ENCODE peak calls at places on chromosomes 6 and 20, in seven cellular contexts. Y is HEK293T; L is retinal pigment epithelial cell; I is activated CD4-positive, alpha-beta T cell treated with anti-CD3 and anti-CD28 coated beads for 24 hours; U is occipital lobe; V is GM06990; K is A549. D is an unnamed sample.

GRCh38 chr6:167827062-167827587 is 414 bp downstream of the AFDN start:
- DNase-seq in U (no peak), Y (peak), K (no peak), I (no peak), V (no peak), L (no peak), D (no peak)

GRCh38 chr6:52415917-52416628 is 4.1 kb upstream of the EFHC1 start:
- DNase-seq in K (no peak), Y (no peak), V (no peak), I (no peak), U (no peak), L (no peak), D (no peak)

GRCh38 chr6:90284236-90284744 is 12.4 kb downstream of the BACH2 start:
- DNase-seq in L (peak), I (peak), K (peak), V (no peak), Y (peak), U (no peak), D (no peak)

GRCh38 chr20:6178537-6178936 is 55.7 kb upstream of the FERMT1 start:
- DNase-seq in U (no peak), K (no peak), L (peak), I (no peak), V (no peak), Y (no peak), D (no peak)

GRCh38 chr6:7505196-7505699 is 36.2 kb upstream of the DSP start:
- DNase-seq in I (no peak), L (peak), K (peak), V (no peak), U (peak), Y (peak), D (peak)

GRCh38 chr20:10219452-10219791 is 792 bp downstream of the SNAP25 start:
- DNase-seq in V (peak), K (peak), L (no peak), U (peak), Y (peak), I (peak), D (peak)

GRCh38 chr6:7132398-7132797 is 24.6 kb downstream of the RREB1 start:
- DNase-seq in Y (no peak), V (no peak), K (no peak), L (no peak), U (no peak), I (no peak), D (no peak)

GRCh38 chr20:17358854-17359253 is 132.0 kb downstream of the PCSK2 start:
- DNase-seq in L (no peak), I (no peak), K (no peak), Y (no peak), U (no peak), V (no peak), D (no peak)

GRCh38 chr20:64057628-64058498 is 5.1 kb upstream of the TCEA2 start:
- DNase-seq in U (no peak), L (no peak), V (peak), I (peak), Y (peak), K (peak), D (peak)

GRCh38 chr6:70673601-70674000 is 5.9 kb downstream of the SMAP1 start:
- DNase-seq in U (no peak), V (no peak), L (no peak), K (no peak), Y (no peak), I (no peak), D (no peak)

GRCh38 chr20:13877789-13878188 is 93.0 kb downstream of the NDUFAF5 start:
- DNase-seq in Y (no peak), I (no peak), U (no peak), V (no peak), L (no peak), K (no peak), D (no peak)

GRCh38 chr20:51750037-51750769 is 18.0 kb downstream of the ATP9A start:
- DNase-seq in Y (no peak), L (peak), I (peak), K (peak), V (no peak), U (peak), D (peak)

GRCh38 chr6:110357298-110357695 is 852 bp downstream of the METTL24 start:
- DNase-seq in I (no peak), K (no peak), Y (no peak), U (no peak), V (no peak), L (no peak), D (no peak)

GRCh38 chr20:24098886-24099285 is 110.3 kb upstream of the GGTLC1 start:
- DNase-seq in V (no peak), L (no peak), U (peak), K (no peak), I (no peak), Y (no peak), D (no peak)

GRCh38 chr6:132224943-132225342 is 176.3 kb downstream of the MOXD1 start:
- DNase-seq in K (no peak), V (no peak), L (no peak), U (no peak), Y (no peak), I (no peak), D (no peak)

GRCh38 chr20:3808141-3808479 is 12.0 kb downstream of the CDC25B start:
- DNase-seq in K (peak), V (no peak), I (no peak), L (peak), Y (no peak), U (peak), D (peak)

GRCh38 chr6:5181494-5182287 is 79.1 kb downstream of the LYRM4 start:
- DNase-seq in I (no peak), L (no peak), V (no peak), U (no peak), Y (no peak), K (no peak), D (no peak)

GRCh38 chr6:168939771-168940170 is 313.9 kb downstream of the THBS2 start:
- DNase-seq in K (no peak), Y (no peak), L (peak), U (no peak), V (no peak), I (no peak), D (no peak)

GRCh38 chr6:126040826-126041225 is 54.5 kb downstream of the TRMT11 start:
- DNase-seq in U (no peak), Y (no peak), K (peak), I (no peak), L (no peak), V (no peak), D (no peak)

GRCh38 chr6:28979679-28980078 is 25.4 kb downstream of the ZNF311 start:
- DNase-seq in V (no peak), I (no peak), K (no peak), Y (no peak), U (no peak), L (no peak), D (no peak)

GRCh38 chr20:42721923-42722322 is 467.8 kb downstream of the PTPRT start:
- DNase-seq in K (no peak), L (no peak), I (no peak), U (no peak), Y (no peak), V (no peak), D (no peak)

GRCh38 chr20:7174554-7174953 is 407.1 kb downstream of the BMP2 start:
- DNase-seq in K (no peak), U (no peak), L (no peak), V (no peak), I (no peak), Y (no peak), D (no peak)

GRCh38 chr20:14583413-14583812 is 246.0 kb upstream of the FLRT3 start:
- DNase-seq in V (no peak), U (no peak), L (no peak), K (peak), Y (no peak), I (no peak), D (no peak)

GRCh38 chr6:33812669-33813068 is 8.9 kb upstream of the MLN start:
- DNase-seq in I (no peak), U (no peak), K (peak), V (peak), Y (peak), L (peak), D (no peak)

GRCh38 chr6:36642913-36643817 is 35.3 kb upstream of the CDKN1A start:
- DNase-seq in L (no peak), U (no peak), K (peak), Y (no peak), V (no peak), I (no peak), D (no peak)

GRCh38 chr6:170449835-170450753 is 103.0 kb downstream of the PSMB1 start:
- DNase-seq in I (no peak), V (no peak), Y (no peak), U (no peak), K (no peak), L (no peak), D (no peak)

GRCh38 chr6:129432738-129433137 is 277.2 kb downstream of the ARHGAP18 start:
- DNase-seq in Y (peak), L (no peak), V (no peak), U (no peak), K (no peak), I (no peak), D (no peak)

GRCh38 chr6:19691465-19692167 is 145.6 kb upstream of the ID4 start:
- DNase-seq in Y (no peak), U (peak), L (no peak), I (no peak), V (no peak), K (no peak), D (peak)

GRCh38 chr6:24666097-24666615 is 543 bp downstream of the TDP2 start:
- DNase-seq in U (peak), L (no peak), Y (peak), I (no peak), V (no peak), K (no peak), D (peak)

GRCh38 chr6:131792091-131792496 is 15.7 kb upstream of the ENPP1 start:
- DNase-seq in I (no peak), Y (no peak), V (no peak), K (no peak), L (no peak), U (no peak), D (no peak)

GRCh38 chr20:2299301-2299700 is 3.5 kb downstream of the TGM3 start:
- DNase-seq in V (no peak), K (no peak), Y (no peak), L (no peak), I (no peak), U (no peak), D (no peak)

GRCh38 chr6:114989279-114989964 is 646.6 kb upstream of the HS3ST5 start:
- DNase-seq in L (no peak), V (peak), K (no peak), Y (no peak), I (no peak), U (no peak), D (no peak)

GRCh38 chr6:119533603-119534279 is 184.2 kb upstream of the MAN1A1 start:
- DNase-seq in K (no peak), Y (no peak), L (no peak), I (no peak), U (no peak), V (peak), D (no peak)

GRCh38 chr20:57705103-57705899 is 4.5 kb downstream of the PMEPA1 start:
- DNase-seq in I (no peak), K (no peak), Y (no peak), V (no peak), U (no peak), L (no peak), D (no peak)